ENCODE peak calls at places on chromosomes 6 and 20, in ten cellular contexts. M is spleen, N is heart left ventricle, X is uterus, P is GM12878, I is right lobe of liver, D is transverse colon, V is breast epithelium, R is stomach, A is H1. Y is an unnamed sample.

GRCh38 chr6:36320475-36320874 is 16.2 kb downstream of the BNIP5 start:
- DNase-seq in P (no peak), I (no peak), V (no peak), R (no peak), M (no peak), D (peak; percentile 45), X (no peak), N (no peak), A (no peak), Y (no peak)

GRCh38 chr6:157823523-157824370 is 701 bp downstream of the SNX9 start:
- DNase-seq in M (peak; percentile 88), I (peak; percentile 54), N (peak; percentile 50), A (no peak), D (peak; percentile 75), R (peak; percentile 65), X (peak; percentile 65), P (peak; percentile 56), V (peak; percentile 59), Y (peak; percentile 88)

GRCh38 chr20:44017905-44018683 is 103.4 kb downstream of the TOX2 start:
- DNase-seq in V (no peak), X (peak; percentile 86), I (peak; percentile 76), D (peak; percentile 91), N (peak; percentile 63), P (no peak), M (no peak), R (peak; percentile 74), A (no peak), Y (peak; percentile 72)

GRCh38 chr6:142015011-142015410 is 117.7 kb upstream of the GJE1 start:
- DNase-seq in P (no peak), D (no peak), V (no peak), R (no peak), N (no peak), X (no peak), A (no peak), I (no peak), M (no peak), Y (no peak)

GRCh38 chr6:16822529-16822928 is 61.3 kb upstream of the ATXN1 start:
- DNase-seq in R (no peak), P (no peak), D (no peak), M (no peak), V (no peak), X (no peak), N (no peak), I (no peak), A (no peak), Y (no peak)

GRCh38 chr6:81465859-81466258 is 286.6 kb downstream of the TENT5A start:
- DNase-seq in P (no peak), M (no peak), D (no peak), I (no peak), V (no peak), X (no peak), R (no peak), N (no peak), A (no peak), Y (no peak)

GRCh38 chr6:54053893-54054391 is 57.3 kb upstream of the MLIP start:
- DNase-seq in X (no peak), N (peak; percentile 55), D (peak; percentile 63), I (no peak), A (no peak), V (no peak), P (no peak), M (no peak), R (no peak), Y (peak; percentile 78)

GRCh38 chr6:13682346-13682745 is 29.3 kb downstream of the RANBP9 start:
- DNase-seq in N (no peak), P (no peak), R (no peak), V (no peak), M (no peak), D (no peak), X (no peak), I (no peak), A (no peak), Y (no peak)

GRCh38 chr20:53599910-53600632 is 6.4 kb upstream of the ZNF217 start:
- DNase-seq in N (no peak), R (peak; percentile 11), V (no peak), A (no peak), I (no peak), M (no peak), X (no peak), P (no peak), D (no peak), Y (peak; percentile 18)

GRCh38 chr20:25212242-25212641 is 16.7 kb downstream of the ENTPD6 start:
- DNase-seq in R (peak; percentile 17), P (no peak), X (peak; percentile 8), A (no peak), M (no peak), N (no peak), D (no peak), I (no peak), V (no peak), Y (no peak)

GRCh38 chr6:93786474-93787330 is 367.3 kb upstream of the EPHA7 start:
- DNase-seq in N (no peak), A (peak; percentile 76), V (no peak), R (no peak), I (no peak), P (no peak), X (no peak), D (no peak), M (no peak), Y (no peak)

GRCh38 chr6:167733740-167734661 is 92.7 kb upstream of the AFDN start:
- DNase-seq in N (no peak), P (no peak), V (no peak), A (no peak), X (no peak), M (peak; percentile 70), D (no peak), R (peak; percentile 22), I (peak; percentile 57), Y (no peak)

DNA sequence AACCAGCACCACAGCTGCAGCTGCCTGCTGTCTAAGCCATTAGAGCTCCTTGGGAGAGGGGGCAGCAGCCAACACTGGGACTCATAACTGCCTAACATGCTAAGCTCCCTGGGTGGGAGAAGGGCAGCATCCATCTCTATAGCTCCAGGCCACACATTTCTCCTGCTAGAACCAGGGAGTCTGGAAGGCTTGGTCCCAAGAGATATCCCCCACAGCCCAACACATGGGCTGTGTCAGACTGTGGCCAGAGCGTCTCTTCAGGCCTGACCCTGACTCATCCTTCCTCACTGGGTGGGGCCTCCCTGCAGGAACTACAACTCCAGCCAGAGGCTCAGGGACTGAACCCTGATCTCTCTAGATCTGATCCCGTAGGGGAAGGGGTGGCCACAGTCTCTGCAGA is 411.1 kb downstream of the HDGFL1 start:
- DNase-seq in I (no peak), P (no peak), V (no peak), X (no peak), N (no peak), A (no peak), R (no peak), M (no peak), D (no peak), Y (no peak)
- H3K9me3 ChIP-seq in I (no peaks in the 10 kb centered on the region), P (no peaks in the 10 kb centered on the region), V (no peaks in the 10 kb centered on the region), X (no peaks in the 10 kb centered on the region), N (no peaks in the 10 kb centered on the region), A (no peaks in the 10 kb centered on the region), R (no peaks in the 10 kb centered on the region), M (no peaks in the 10 kb centered on the region), D (no peaks in the 10 kb centered on the region), Y (no peaks in the 10 kb centered on the region)

DNA sequence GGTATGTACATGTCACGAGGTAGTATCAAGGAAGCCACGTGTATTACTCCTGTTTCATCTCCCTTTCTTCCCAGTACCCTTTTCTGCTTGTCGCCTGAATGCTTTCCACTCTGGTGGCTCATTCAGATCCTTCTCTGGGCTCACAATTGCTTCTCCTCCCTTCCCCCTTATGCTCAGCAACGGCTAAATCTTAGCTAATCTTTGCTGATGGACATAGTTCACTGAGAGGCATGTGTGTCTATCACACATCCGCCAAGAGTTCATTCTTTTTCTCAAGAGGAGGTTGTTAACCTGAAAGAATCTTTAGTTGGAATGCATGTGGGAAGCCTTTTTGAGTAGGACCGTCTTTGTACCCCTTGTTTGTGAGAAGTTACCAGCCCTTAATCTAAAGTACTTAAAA is 25.8 kb upstream of the MROH8 start:
- DNase-seq in N (no peak), D (no peak), I (no peak), X (no peak), P (no peak), V (no peak), M (no peak), R (no peak), A (no peak), Y (no peak)
- H3K27ac ChIP-seq in N (no peak overlapping the region), D (no peak overlapping the region), I (no peak overlapping the region), X (no peak overlapping the region), P (no peak overlapping the region), V (no peak overlapping the region), M (no peak overlapping the region), R (no peak overlapping the region), A (no peak overlapping the region), Y (no peak overlapping the region)

GRCh38 chr6:85449818-85450577 is at the start of gene NT5E:
- DNase-seq in M (peak; percentile 91), I (peak; percentile 88), R (peak; percentile 79), N (peak; percentile 72), P (no peak), V (peak; percentile 54), X (peak; percentile 74), A (no peak), D (peak; percentile 70), Y (peak; percentile 59)
- TF ChIP-seq POLR2A in M (no peak), I (peak; percentile 76), R (no peak), N (no peak), P (peak; percentile 79), V (no peak), X (peak; percentile 54), A (peak; percentile 49), D (peak; percentile 68), Y (no peak)

GRCh38 chr6:324116-324728 is 31.9 kb downstream of the DUSP22 start:
- DNase-seq in X (no peak), V (no peak), R (no peak), N (no peak), D (peak; percentile 8), I (no peak), P (no peak), A (no peak), M (peak; percentile 83), Y (peak; percentile 51)

GRCh38 chr6:324729-325125 is 32.4 kb downstream of the DUSP22 start:
- DNase-seq in I (no peak), D (peak; percentile 7), V (no peak), P (no peak), N (no peak), X (no peak), R (no peak), A (no peak), M (peak; percentile 81), Y (no peak)

GRCh38 chr6:322940-323729 is 30.8 kb downstream of the DUSP22 start:
- DNase-seq in P (peak; percentile 89), R (no peak), A (no peak), M (peak; percentile 70), I (no peak), V (no peak), N (no peak), X (no peak), D (peak; percentile 39), Y (peak; percentile 24)

GRCh38 chr6:322205-322930 is 30.1 kb downstream of the DUSP22 start:
- DNase-seq in N (no peak), I (no peak), V (no peak), X (no peak), A (no peak), M (no peak), D (peak; percentile 9), R (no peak), P (no peak), Y (no peak)

DNA sequence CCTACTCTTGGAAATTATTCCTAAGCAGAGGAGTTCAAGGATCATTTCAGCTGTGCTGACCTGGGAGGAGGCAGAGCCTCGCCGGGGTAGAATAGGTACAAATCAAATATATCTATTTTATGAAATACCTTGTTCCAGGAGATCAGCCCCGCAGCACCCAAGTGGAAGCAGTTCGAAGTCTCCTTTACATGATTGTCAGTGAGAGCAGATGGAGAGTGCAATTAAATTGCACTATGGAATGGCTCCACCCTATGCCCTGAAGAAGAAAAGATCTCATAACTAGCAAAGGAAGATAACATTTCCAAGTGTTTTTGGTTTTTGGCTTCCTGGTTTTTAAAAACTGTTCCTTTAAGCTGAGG is 31.4 kb downstream of the DUSP22 start:
- DNase-seq in A (no peak), N (no peak), V (no peak), I (no peak), D (no peak), P (no peak), R (no peak), X (no peak), M (no peak), Y (no peak)
- H3K9me3 ChIP-seq in A (peaks cover 89% of the 10 kb centered on the region), N (no peaks in the 10 kb centered on the region), V (no peaks in the 10 kb centered on the region), I (no peaks in the 10 kb centered on the region), D (no peaks in the 10 kb centered on the region), P (no peaks in the 10 kb centered on the region), R (no peaks in the 10 kb centered on the region), X (no peaks in the 10 kb centered on the region), M (no peaks in the 10 kb centered on the region), Y (no peaks in the 10 kb centered on the region)